ENCODE peak calls at places on chromosomes 7 and 10, in six cellular contexts. One of them, this sample, is unnamed.

GRCh38 chr7:158394936-158395335 is 192.7 kb downstream of the PTPRN2 start:
- DNase-seq in A549: peak
- DNase-seq in OCI-LY7: peak
- DNase-seq in left lung: no peak
- DNase-seq in heart left ventricle: no peak
- DNase-seq in neural progenitor cell: peak
- DNase-seq in this sample: no peak

GRCh38 chr10:59898125-59898835 is 8.1 kb downstream of the CCDC6 start:
- DNase-seq in A549: no peak
- DNase-seq in OCI-LY7: no peak
- DNase-seq in left lung: no peak
- DNase-seq in heart left ventricle: no peak
- DNase-seq in neural progenitor cell: no peak
- DNase-seq in this sample: no peak

GRCh38 chr7:88075216-88075615 is 141.2 kb downstream of the ADAM22 start:
- DNase-seq in A549: no peak
- DNase-seq in OCI-LY7: no peak
- DNase-seq in left lung: no peak
- DNase-seq in heart left ventricle: no peak
- DNase-seq in neural progenitor cell: no peak
- DNase-seq in this sample: no peak

GRCh38 chr10:116722736-116723427 is 19.5 kb downstream of the HSPA12A start:
- DNase-seq in A549: no peak
- DNase-seq in OCI-LY7: no peak
- DNase-seq in left lung: no peak
- DNase-seq in heart left ventricle: no peak
- DNase-seq in neural progenitor cell: no peak
- DNase-seq in this sample: no peak

GRCh38 chr7:17773289-17773626 is 167.0 kb downstream of the SNX13 start:
- DNase-seq in A549: peak
- DNase-seq in OCI-LY7: no peak
- DNase-seq in left lung: peak
- DNase-seq in heart left ventricle: no peak
- DNase-seq in neural progenitor cell: no peak
- DNase-seq in this sample: no peak

GRCh38 chr10:132193907-132194552 is 7.3 kb downstream of the DPYSL4 start:
- DNase-seq in A549: no peak
- DNase-seq in OCI-LY7: peak
- DNase-seq in left lung: no peak
- DNase-seq in heart left ventricle: peak
- DNase-seq in neural progenitor cell: peak
- DNase-seq in this sample: no peak

GRCh38 chr7:101940830-101941229 is 123.4 kb downstream of the CUX1 start:
- DNase-seq in A549: no peak
- DNase-seq in OCI-LY7: peak
- DNase-seq in left lung: peak
- DNase-seq in heart left ventricle: no peak
- DNase-seq in neural progenitor cell: peak
- DNase-seq in this sample: no peak

GRCh38 chr7:103573479-103574058 is 127.6 kb upstream of the SLC26A5 start:
- DNase-seq in A549: peak
- DNase-seq in OCI-LY7: peak
- DNase-seq in left lung: no peak
- DNase-seq in heart left ventricle: no peak
- DNase-seq in neural progenitor cell: peak
- DNase-seq in this sample: no peak

GRCh38 chr10:5563991-5564536 is 39.3 kb downstream of the CALML3 start:
- DNase-seq in A549: no peak
- DNase-seq in OCI-LY7: no peak
- DNase-seq in left lung: no peak
- DNase-seq in heart left ventricle: no peak
- DNase-seq in neural progenitor cell: no peak
- DNase-seq in this sample: no peak

DNA sequence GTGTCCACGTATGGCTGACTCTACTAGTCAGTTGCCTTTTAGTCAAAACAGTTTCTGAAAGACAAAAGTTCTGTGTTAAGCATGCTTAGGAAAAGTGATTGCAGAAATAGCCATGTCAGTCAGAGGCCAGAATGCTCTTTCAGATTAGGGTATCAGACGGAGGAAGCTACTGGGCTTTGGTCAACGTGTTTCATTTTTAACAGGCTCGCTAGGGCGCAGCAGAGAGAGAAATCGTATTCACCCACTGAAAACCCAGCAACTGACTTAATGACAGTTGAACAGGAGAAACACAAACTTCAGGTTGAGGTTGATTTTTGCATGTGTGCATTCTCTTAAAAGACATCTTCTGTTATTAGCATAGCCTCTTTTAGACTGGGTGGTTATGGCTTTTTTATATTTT is 322.6 kb upstream of the KIAA1217 start:
- DNase-seq in A549: no peak
- DNase-seq in OCI-LY7: no peak
- DNase-seq in left lung: no peak
- DNase-seq in heart left ventricle: no peak
- DNase-seq in neural progenitor cell: peak
- DNase-seq in this sample: no peak
- TF ChIP-seq CTCF in A549: no peak
- TF ChIP-seq CTCF in OCI-LY7: peak
- TF ChIP-seq CTCF in left lung: no peak
- TF ChIP-seq CTCF in heart left ventricle: peak
- TF ChIP-seq CTCF in neural progenitor cell: peak
- TF ChIP-seq CTCF in this sample: no peak

DNA sequence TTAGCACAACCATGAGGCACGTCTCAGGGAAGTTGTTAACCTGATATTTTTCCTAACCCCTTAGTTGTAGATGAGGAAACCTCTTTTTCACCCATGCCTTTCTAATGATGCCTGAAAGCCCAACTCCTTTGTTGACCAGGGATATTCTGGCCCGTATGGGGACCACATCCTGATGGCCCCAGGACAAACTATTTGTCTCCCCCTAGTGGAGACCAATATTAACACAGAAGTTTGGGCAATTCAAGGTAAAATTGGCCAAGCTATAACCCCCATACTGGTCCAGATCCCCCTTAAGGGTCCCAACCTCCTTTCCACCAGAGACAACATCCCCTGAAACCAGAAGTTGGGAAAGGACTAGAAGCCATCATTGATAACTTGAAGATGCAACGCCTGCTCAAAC is 893.3 kb downstream of the SORCS1 start:
- DNase-seq in A549: no peak
- DNase-seq in OCI-LY7: no peak
- DNase-seq in left lung: no peak
- DNase-seq in heart left ventricle: no peak
- DNase-seq in neural progenitor cell: no peak
- DNase-seq in this sample: no peak
- TF ChIP-seq CTCF in A549: no peak
- TF ChIP-seq CTCF in OCI-LY7: no peak
- TF ChIP-seq CTCF in left lung: no peak
- TF ChIP-seq CTCF in heart left ventricle: no peak
- TF ChIP-seq CTCF in neural progenitor cell: peak
- TF ChIP-seq CTCF in this sample: peak

DNA sequence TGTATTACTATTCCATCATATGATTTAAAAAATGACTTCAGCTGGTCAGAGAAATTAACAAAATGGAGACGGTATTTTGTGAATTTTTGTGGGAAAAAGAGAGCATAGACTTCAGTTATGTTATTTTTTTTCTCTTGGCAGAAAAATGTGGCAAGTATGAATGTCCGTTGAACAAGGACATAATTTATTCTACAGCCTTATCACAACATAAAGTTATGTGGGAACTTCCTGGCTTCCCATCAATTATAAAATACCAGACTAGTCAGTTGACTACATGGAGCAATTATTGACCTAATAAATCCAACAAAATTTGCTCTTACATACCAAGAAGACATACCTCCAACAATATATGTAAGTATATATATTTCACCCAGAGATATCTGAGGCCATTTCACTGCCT is 88.6 kb upstream of the PPP1R3A start:
- DNase-seq in A549: no peak
- DNase-seq in OCI-LY7: no peak
- DNase-seq in left lung: no peak
- DNase-seq in heart left ventricle: no peak
- DNase-seq in neural progenitor cell: no peak
- DNase-seq in this sample: no peak
- TF ChIP-seq CTCF in A549: no peak
- TF ChIP-seq CTCF in OCI-LY7: no peak
- TF ChIP-seq CTCF in left lung: no peak
- TF ChIP-seq CTCF in heart left ventricle: no peak
- TF ChIP-seq CTCF in neural progenitor cell: no peak
- TF ChIP-seq CTCF in this sample: no peak

GRCh38 chr7:19984231-19984632 is 210.8 kb upstream of the TMEM196 start:
- DNase-seq in A549: no peak
- DNase-seq in OCI-LY7: peak
- DNase-seq in left lung: no peak
- DNase-seq in heart left ventricle: no peak
- DNase-seq in neural progenitor cell: peak
- DNase-seq in this sample: no peak

GRCh38 chr7:19988860-19989259 is 215.4 kb upstream of the TMEM196 start:
- DNase-seq in A549: no peak
- DNase-seq in OCI-LY7: no peak
- DNase-seq in left lung: no peak
- DNase-seq in heart left ventricle: no peak
- DNase-seq in neural progenitor cell: no peak
- DNase-seq in this sample: no peak

DNA sequence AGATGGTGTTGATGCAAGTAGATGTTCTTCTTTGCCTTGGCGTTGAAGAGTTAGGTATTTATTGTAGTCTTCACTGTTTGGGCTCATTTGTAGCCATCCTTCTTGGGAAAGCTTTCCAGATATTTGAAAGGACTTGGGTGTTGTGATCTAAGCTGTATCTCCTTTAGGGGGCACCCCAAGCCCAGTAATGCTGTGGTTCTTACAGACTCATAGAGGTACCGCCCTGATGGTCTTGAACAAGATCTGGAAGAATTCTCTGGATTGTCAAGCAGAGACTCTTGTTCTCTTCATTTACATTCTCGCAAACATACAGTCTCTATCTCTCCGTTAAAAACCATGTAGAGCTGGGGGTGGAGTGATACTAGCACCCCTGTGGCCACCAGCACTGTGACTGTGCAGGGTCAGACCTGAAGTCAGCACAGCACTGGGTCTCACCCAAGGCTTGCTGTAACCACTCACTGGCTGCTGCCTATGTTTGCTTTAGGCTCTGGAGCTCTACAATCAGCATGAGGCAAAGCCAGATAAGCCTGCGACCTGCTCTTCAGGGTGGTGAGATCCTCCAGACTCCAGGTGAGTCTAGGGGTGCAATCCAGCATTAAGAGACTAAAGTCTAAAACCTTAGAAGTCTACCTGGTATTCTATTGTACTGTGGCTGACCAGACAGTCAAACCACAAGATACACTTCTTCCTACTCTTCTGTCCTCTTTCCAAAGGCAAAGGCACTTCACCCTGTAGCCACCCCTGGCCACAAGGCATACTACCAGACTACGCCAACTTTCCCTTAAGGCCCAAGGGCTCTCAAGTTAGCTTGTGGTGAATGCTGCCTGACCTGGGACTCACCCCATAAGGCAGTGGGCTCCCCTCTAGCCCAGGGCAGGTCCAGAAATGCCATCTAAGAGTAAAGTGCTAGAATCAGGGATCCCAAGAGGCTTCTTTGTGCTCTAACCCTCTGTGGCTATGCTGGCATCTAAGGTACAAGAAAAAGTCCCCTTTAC is 209.7 kb upstream of the TMEM196 start:
- DNase-seq in A549: no peak
- DNase-seq in OCI-LY7: peak
- DNase-seq in left lung: no peak
- DNase-seq in heart left ventricle: no peak
- DNase-seq in neural progenitor cell: peak
- DNase-seq in this sample: no peak
- TF ChIP-seq CTCF in A549: peak
- TF ChIP-seq CTCF in OCI-LY7: peak
- TF ChIP-seq CTCF in left lung: no peak
- TF ChIP-seq CTCF in heart left ventricle: no peak
- TF ChIP-seq CTCF in neural progenitor cell: peak
- TF ChIP-seq CTCF in this sample: peak

GRCh38 chr10:29470355-29470705 is 164.4 kb downstream of the SVIL start:
- DNase-seq in A549: peak
- DNase-seq in OCI-LY7: peak
- DNase-seq in left lung: no peak
- DNase-seq in heart left ventricle: no peak
- DNase-seq in neural progenitor cell: peak
- DNase-seq in this sample: no peak
- TF ChIP-seq CTCF in A549: peak
- TF ChIP-seq CTCF in OCI-LY7: peak
- TF ChIP-seq CTCF in left lung: no peak
- TF ChIP-seq CTCF in heart left ventricle: peak
- TF ChIP-seq CTCF in neural progenitor cell: peak
- TF ChIP-seq CTCF in this sample: peak

DNA sequence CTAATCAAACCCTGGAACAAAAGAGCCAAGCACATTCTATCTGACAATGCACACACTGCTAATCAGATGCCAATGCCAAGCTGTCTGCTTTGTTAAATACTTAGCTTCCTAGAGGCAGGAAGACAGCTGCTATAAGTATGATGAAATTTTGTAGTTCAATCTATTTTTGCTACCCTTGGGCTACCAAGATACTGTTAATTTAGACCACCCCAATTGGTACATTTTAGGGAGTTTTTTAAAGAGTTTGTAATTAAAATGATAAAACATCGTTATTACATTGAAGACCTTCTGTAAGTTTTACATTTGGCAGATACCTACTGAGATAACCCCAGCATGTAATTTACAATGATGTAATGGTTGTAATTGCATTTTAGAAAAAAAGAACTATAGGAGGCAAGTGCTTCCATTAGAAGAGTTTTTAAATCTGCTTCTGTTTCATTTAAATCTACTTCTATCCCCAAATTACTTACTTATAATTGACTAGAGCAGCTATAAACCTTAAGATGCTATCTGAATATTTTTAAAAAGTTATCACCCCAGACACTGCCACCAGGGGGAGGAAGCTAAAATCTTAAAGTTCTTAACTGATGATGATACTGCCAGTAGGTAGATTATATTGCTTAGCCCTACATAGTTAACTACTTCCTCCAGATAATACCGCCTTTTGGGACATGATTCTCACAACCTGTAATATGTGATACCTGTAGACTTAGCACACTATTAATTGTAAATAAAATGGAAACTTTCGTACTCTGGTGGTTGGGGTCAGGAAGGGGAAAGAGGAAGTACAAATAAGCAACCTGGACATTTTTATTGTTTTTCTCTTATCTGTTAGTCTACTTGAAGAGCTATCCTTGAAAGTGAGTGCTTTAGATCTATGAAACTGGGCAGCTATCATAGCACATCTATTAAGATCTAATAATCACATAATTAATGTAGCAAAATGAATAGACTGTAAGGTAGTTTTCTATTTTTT is 268.8 kb downstream of the ADK start:
- DNase-seq in A549: peak
- DNase-seq in OCI-LY7: peak
- DNase-seq in left lung: no peak
- DNase-seq in heart left ventricle: no peak
- DNase-seq in neural progenitor cell: peak
- DNase-seq in this sample: no peak
- TF ChIP-seq CTCF in A549: peak
- TF ChIP-seq CTCF in OCI-LY7: peak
- TF ChIP-seq CTCF in left lung: peak
- TF ChIP-seq CTCF in heart left ventricle: peak
- TF ChIP-seq CTCF in neural progenitor cell: peak
- TF ChIP-seq CTCF in this sample: peak

This sample was measured in type B pancreatic cell.